ENCODE peak calls at places on chromosomes 6 and 20, in eight cellular contexts. One of them, this sample, is unnamed.

GRCh38 chr6:107244742-107245470 is 129.6 kb upstream of the BEND3 start:
- DNase-seq in GM13976: no peak
- DNase-seq in cardiac fibroblast: no peak
- DNase-seq in psoas muscle: no peak
- DNase-seq in tibial artery: no peak
- DNase-seq in astrocyte of the spinal cord: no peak
- DNase-seq in astrocyte of the cerebellum: no peak
- DNase-seq in Peyer's patch: no peak
- DNase-seq in this sample: no peak

GRCh38 chr6:18165746-18166145 is 10.5 kb downstream of the KDM1B start:
- DNase-seq in GM13976: no peak
- DNase-seq in cardiac fibroblast: peak; percentile 62
- DNase-seq in psoas muscle: no peak
- DNase-seq in tibial artery: no peak
- DNase-seq in astrocyte of the spinal cord: no peak
- DNase-seq in astrocyte of the cerebellum: no peak
- DNase-seq in Peyer's patch: no peak
- DNase-seq in this sample: no peak

GRCh38 chr6:75393806-75394205 is 99.8 kb downstream of the FILIP1 start:
- DNase-seq in GM13976: no peak
- DNase-seq in cardiac fibroblast: no peak
- DNase-seq in psoas muscle: no peak
- DNase-seq in tibial artery: no peak
- DNase-seq in astrocyte of the spinal cord: no peak
- DNase-seq in astrocyte of the cerebellum: no peak
- DNase-seq in Peyer's patch: no peak
- DNase-seq in this sample: no peak

GRCh38 chr6:163036251-163036650 is 308.5 kb downstream of the PACRG start:
- DNase-seq in GM13976: no peak
- DNase-seq in cardiac fibroblast: no peak
- DNase-seq in psoas muscle: no peak
- DNase-seq in tibial artery: no peak
- DNase-seq in astrocyte of the spinal cord: no peak
- DNase-seq in astrocyte of the cerebellum: no peak
- DNase-seq in Peyer's patch: no peak
- DNase-seq in this sample: no peak

GRCh38 chr6:145836170-145836569 is 21.6 kb upstream of the FBXO30 start:
- DNase-seq in GM13976: no peak
- DNase-seq in cardiac fibroblast: peak; percentile 79
- DNase-seq in psoas muscle: peak; percentile 11
- DNase-seq in tibial artery: no peak
- DNase-seq in astrocyte of the spinal cord: peak; percentile 46
- DNase-seq in astrocyte of the cerebellum: no peak
- DNase-seq in Peyer's patch: no peak
- DNase-seq in this sample: no peak

GRCh38 chr20:34581341-34582189 is 23.0 kb downstream of the MAP1LC3A start:
- DNase-seq in GM13976: peak; percentile 39
- DNase-seq in cardiac fibroblast: peak; percentile 82
- DNase-seq in psoas muscle: no peak
- DNase-seq in tibial artery: no peak
- DNase-seq in astrocyte of the spinal cord: peak; percentile 63
- DNase-seq in astrocyte of the cerebellum: peak; percentile 64
- DNase-seq in Peyer's patch: no peak
- DNase-seq in this sample: no peak

GRCh38 chr6:137024172-137024990 is 20.4 kb downstream of the IL20RA start:
- DNase-seq in GM13976: no peak
- DNase-seq in cardiac fibroblast: no peak
- DNase-seq in psoas muscle: no peak
- DNase-seq in tibial artery: no peak
- DNase-seq in astrocyte of the spinal cord: no peak
- DNase-seq in astrocyte of the cerebellum: no peak
- DNase-seq in Peyer's patch: no peak
- DNase-seq in this sample: no peak

GRCh38 chr20:43925786-43926185 is 11.1 kb downstream of the TOX2 start:
- DNase-seq in GM13976: no peak
- DNase-seq in cardiac fibroblast: peak; percentile 33
- DNase-seq in psoas muscle: no peak
- DNase-seq in tibial artery: no peak
- DNase-seq in astrocyte of the spinal cord: no peak
- DNase-seq in astrocyte of the cerebellum: no peak
- DNase-seq in Peyer's patch: peak; percentile 61
- DNase-seq in this sample: no peak

GRCh38 chr6:109834131-109834530 is 143.0 kb downstream of the FIG4 start:
- DNase-seq in GM13976: no peak
- DNase-seq in cardiac fibroblast: no peak
- DNase-seq in psoas muscle: no peak
- DNase-seq in tibial artery: no peak
- DNase-seq in astrocyte of the spinal cord: no peak
- DNase-seq in astrocyte of the cerebellum: no peak
- DNase-seq in Peyer's patch: no peak
- DNase-seq in this sample: no peak

GRCh38 chr6:47094351-47094925 is 52.3 kb upstream of the ADGRF1 start:
- DNase-seq in GM13976: no peak
- DNase-seq in cardiac fibroblast: peak; percentile 52
- DNase-seq in psoas muscle: no peak
- DNase-seq in tibial artery: no peak
- DNase-seq in astrocyte of the spinal cord: peak; percentile 44
- DNase-seq in astrocyte of the cerebellum: no peak
- DNase-seq in Peyer's patch: no peak
- DNase-seq in this sample: no peak

GRCh38 chr20:58075980-58076749 is 152.3 kb downstream of the ANKRD60 start:
- DNase-seq in GM13976: no peak
- DNase-seq in cardiac fibroblast: no peak
- DNase-seq in psoas muscle: no peak
- DNase-seq in tibial artery: no peak
- DNase-seq in astrocyte of the spinal cord: peak; percentile 27
- DNase-seq in astrocyte of the cerebellum: no peak
- DNase-seq in Peyer's patch: peak; percentile 25
- DNase-seq in this sample: no peak

GRCh38 chr20:18645196-18645745 is 57.4 kb downstream of the DTD1 start:
- DNase-seq in GM13976: no peak
- DNase-seq in cardiac fibroblast: no peak
- DNase-seq in psoas muscle: no peak
- DNase-seq in tibial artery: no peak
- DNase-seq in astrocyte of the spinal cord: no peak
- DNase-seq in astrocyte of the cerebellum: no peak
- DNase-seq in Peyer's patch: no peak
- DNase-seq in this sample: no peak

GRCh38 chr20:51095755-51096509 is 73.0 kb upstream of the KCNG1 start:
- DNase-seq in GM13976: no peak
- DNase-seq in cardiac fibroblast: peak; percentile 15
- DNase-seq in psoas muscle: no peak
- DNase-seq in tibial artery: no peak
- DNase-seq in astrocyte of the spinal cord: no peak
- DNase-seq in astrocyte of the cerebellum: no peak
- DNase-seq in Peyer's patch: no peak
- DNase-seq in this sample: no peak

DNA sequence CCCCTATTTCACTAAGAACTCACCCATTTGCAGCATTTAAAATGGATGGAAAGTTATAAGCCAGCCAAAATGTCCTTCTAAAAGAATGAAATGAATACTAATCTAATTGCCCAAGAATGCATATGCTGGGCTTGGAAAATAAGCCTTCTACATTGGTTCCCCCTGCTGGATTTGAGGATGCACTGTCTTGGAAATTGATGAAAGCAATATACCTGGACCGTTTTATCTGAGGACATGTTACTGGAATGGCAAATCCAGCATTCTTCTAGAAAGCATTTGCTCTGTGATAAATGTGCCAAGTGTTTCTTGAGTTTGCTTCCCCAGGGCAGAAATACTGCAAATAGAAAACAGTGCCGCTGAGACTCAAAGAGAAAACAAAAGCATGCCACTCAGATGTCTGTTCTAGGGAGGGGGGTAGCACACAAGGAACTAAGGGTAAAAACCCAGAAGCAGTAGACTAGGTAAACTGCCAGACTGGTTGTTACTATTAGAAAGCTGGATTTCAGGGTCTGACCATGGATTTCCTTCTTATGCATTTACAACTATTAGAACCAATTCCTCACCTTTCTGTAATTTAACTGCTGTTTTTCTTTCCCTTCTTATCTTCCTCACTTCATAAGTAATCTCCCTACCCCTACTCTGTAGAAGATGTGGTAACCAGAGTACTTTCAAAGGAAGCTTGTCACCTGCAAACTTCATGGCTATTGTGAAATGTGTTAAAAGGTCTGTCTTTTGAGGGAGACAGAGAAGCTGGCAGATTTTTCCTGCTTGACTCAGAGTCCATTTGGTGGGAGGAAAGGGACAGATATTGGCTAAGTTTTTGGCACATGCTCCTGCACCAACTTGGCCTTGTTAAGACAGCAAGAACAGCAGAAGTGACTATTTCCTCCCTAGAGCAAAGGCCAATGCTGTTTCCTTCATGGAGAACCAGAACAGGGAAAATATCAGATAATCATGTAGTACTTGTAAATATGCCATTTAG is 642.6 kb downstream of the KIF16B start:
- DNase-seq in GM13976: no peak
- DNase-seq in cardiac fibroblast: peak; percentile 31
- DNase-seq in psoas muscle: no peak
- DNase-seq in tibial artery: no peak
- DNase-seq in astrocyte of the spinal cord: peak; percentile 47
- DNase-seq in astrocyte of the cerebellum: peak; percentile 58
- DNase-seq in Peyer's patch: no peak
- DNase-seq in this sample: no peak
- TF ChIP-seq CTCF in GM13976: peak; percentile 23
- TF ChIP-seq CTCF in cardiac fibroblast: peak; percentile 28
- TF ChIP-seq CTCF in psoas muscle: peak; percentile 32
- TF ChIP-seq CTCF in tibial artery: peak; percentile 48
- TF ChIP-seq CTCF in astrocyte of the spinal cord: peak; percentile 62
- TF ChIP-seq CTCF in astrocyte of the cerebellum: peak; percentile 76
- TF ChIP-seq CTCF in Peyer's patch: peak; percentile 40
- TF ChIP-seq CTCF in this sample: no peak

GRCh38 chr6:88494401-88495140 is 328.4 kb upstream of the CNR1 start:
- DNase-seq in GM13976: peak; percentile 12
- DNase-seq in cardiac fibroblast: no peak
- DNase-seq in psoas muscle: no peak
- DNase-seq in tibial artery: no peak
- DNase-seq in astrocyte of the spinal cord: no peak
- DNase-seq in astrocyte of the cerebellum: no peak
- DNase-seq in Peyer's patch: no peak
- DNase-seq in this sample: no peak
- TF ChIP-seq CTCF in GM13976: no peak
- TF ChIP-seq CTCF in cardiac fibroblast: no peak
- TF ChIP-seq CTCF in psoas muscle: no peak
- TF ChIP-seq CTCF in tibial artery: no peak
- TF ChIP-seq CTCF in astrocyte of the spinal cord: no peak
- TF ChIP-seq CTCF in astrocyte of the cerebellum: no peak
- TF ChIP-seq CTCF in Peyer's patch: no peak
- TF ChIP-seq CTCF in this sample: no peak

DNA sequence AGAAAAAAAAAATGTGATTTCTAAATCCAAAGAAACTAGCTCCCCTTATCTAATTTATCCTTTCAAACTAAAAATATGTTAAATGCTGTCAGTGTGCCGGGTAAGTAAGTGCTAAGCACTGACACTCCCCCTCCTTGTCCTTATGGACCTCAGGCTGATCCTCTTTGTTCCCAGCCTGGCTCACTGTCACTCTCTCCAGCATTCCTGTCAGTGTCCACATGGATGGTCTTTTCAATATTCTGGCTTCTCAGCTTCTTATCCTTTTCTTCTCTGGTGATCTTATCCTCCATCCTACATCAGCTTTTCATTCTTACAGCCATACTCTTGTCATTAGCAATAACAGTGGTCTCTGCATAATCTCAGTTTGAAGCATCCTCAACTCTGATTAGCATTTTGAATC is 55.0 kb downstream of the BCKDHB start:
- DNase-seq in GM13976: no peak
- DNase-seq in cardiac fibroblast: no peak
- DNase-seq in psoas muscle: no peak
- DNase-seq in tibial artery: no peak
- DNase-seq in astrocyte of the spinal cord: no peak
- DNase-seq in astrocyte of the cerebellum: no peak
- DNase-seq in Peyer's patch: no peak
- DNase-seq in this sample: no peak
- TF ChIP-seq CTCF in GM13976: no peak
- TF ChIP-seq CTCF in cardiac fibroblast: no peak
- TF ChIP-seq CTCF in psoas muscle: no peak
- TF ChIP-seq CTCF in tibial artery: no peak
- TF ChIP-seq CTCF in astrocyte of the spinal cord: no peak
- TF ChIP-seq CTCF in astrocyte of the cerebellum: no peak
- TF ChIP-seq CTCF in Peyer's patch: no peak
- TF ChIP-seq CTCF in this sample: no peak

GRCh38 chr20:23061262-23061661 is 11.8 kb upstream of the THBD start:
- DNase-seq in GM13976: no peak
- DNase-seq in cardiac fibroblast: no peak
- DNase-seq in psoas muscle: no peak
- DNase-seq in tibial artery: no peak
- DNase-seq in astrocyte of the spinal cord: no peak
- DNase-seq in astrocyte of the cerebellum: no peak
- DNase-seq in Peyer's patch: no peak
- DNase-seq in this sample: no peak

GRCh38 chr20:23062632-23063031 is 13.2 kb upstream of the THBD start:
- DNase-seq in GM13976: no peak
- DNase-seq in cardiac fibroblast: peak; percentile 9
- DNase-seq in psoas muscle: no peak
- DNase-seq in tibial artery: no peak
- DNase-seq in astrocyte of the spinal cord: no peak
- DNase-seq in astrocyte of the cerebellum: no peak
- DNase-seq in Peyer's patch: no peak
- DNase-seq in this sample: no peak

GRCh38 chr20:23060629-23061028 is 11.2 kb upstream of the THBD start:
- DNase-seq in GM13976: no peak
- DNase-seq in cardiac fibroblast: no peak
- DNase-seq in psoas muscle: no peak
- DNase-seq in tibial artery: no peak
- DNase-seq in astrocyte of the spinal cord: no peak
- DNase-seq in astrocyte of the cerebellum: no peak
- DNase-seq in Peyer's patch: no peak
- DNase-seq in this sample: no peak

GRCh38 chr20:23063573-23063972 is 14.1 kb upstream of the THBD start:
- DNase-seq in GM13976: no peak
- DNase-seq in cardiac fibroblast: peak; percentile 21
- DNase-seq in psoas muscle: no peak
- DNase-seq in tibial artery: no peak
- DNase-seq in astrocyte of the spinal cord: no peak
- DNase-seq in astrocyte of the cerebellum: no peak
- DNase-seq in Peyer's patch: no peak
- DNase-seq in this sample: no peak

DNA sequence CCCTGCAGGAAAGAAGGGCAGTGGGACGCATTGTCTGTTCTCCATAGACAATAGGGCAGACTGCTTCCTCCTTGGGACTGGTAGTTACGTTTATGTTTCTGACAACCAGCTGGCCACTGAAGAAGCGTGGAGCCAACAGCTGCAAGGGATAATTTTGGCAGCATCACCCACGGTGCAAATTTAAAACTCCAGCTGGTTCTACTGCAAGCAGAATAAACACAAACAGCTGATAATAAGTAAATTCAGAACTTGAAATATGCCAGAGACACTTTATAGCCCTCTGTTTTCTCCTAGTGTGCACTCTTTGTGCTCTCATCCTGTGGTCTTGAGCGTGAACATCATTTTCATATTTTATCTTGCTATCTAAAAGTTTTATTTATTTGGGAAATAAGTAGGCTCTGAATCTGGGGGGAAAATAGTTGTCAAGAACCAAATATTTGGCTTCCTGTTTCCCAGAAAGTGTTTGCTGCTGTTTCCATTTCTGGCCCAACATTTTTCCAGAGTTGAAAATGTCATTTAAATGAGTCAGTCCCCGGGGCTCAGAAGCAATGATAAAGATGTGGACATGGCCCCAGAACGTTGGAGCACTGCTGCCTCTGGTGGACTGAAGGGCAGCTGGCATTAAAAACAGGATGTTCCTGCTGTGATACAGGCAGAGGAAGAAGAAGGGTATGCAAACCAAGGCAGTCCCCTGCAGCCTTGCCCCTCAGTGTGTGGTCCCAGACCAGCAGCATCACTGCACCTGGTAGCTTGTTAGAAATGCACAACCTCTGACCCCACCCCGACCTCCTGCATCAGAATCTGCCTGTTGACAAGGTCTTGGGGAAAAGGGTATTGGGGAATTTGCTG is 12.5 kb upstream of the THBD start:
- DNase-seq in GM13976: no peak
- DNase-seq in cardiac fibroblast: peak; percentile 87
- DNase-seq in psoas muscle: peak; percentile 44
- DNase-seq in tibial artery: peak; percentile 80
- DNase-seq in astrocyte of the spinal cord: peak; percentile 63
- DNase-seq in astrocyte of the cerebellum: no peak
- DNase-seq in Peyer's patch: peak; percentile 52
- DNase-seq in this sample: no peak
- TF ChIP-seq CTCF in GM13976: no peak
- TF ChIP-seq CTCF in cardiac fibroblast: peak; percentile 79
- TF ChIP-seq CTCF in psoas muscle: peak; percentile 47
- TF ChIP-seq CTCF in tibial artery: peak; percentile 69
- TF ChIP-seq CTCF in astrocyte of the spinal cord: peak; percentile 54
- TF ChIP-seq CTCF in astrocyte of the cerebellum: peak; percentile 51
- TF ChIP-seq CTCF in Peyer's patch: peak; percentile 27
- TF ChIP-seq CTCF in this sample: no peak

This sample was measured in omental fat pad.